ENCODE peak calls at places on chromosomes 5 and 9, in seven cellular contexts. A is HCT116, W is GM12878, M is SK-N-SH, E is K562, N is H1, Q is HepG2. F is an unnamed sample.

GRCh38 chr5:135341696-135342095 is 57.3 kb downstream of the MACROH2A1 start:
- DNase-seq in A (no peak), W (no peak), M (no peak), E (no peak), N (no peak), Q (no peak), F (no peak)

GRCh38 chr9:87868635-87869034 is 14.0 kb upstream of the SPATA31E1 start:
- DNase-seq in A (no peak), W (no peak), M (no peak), E (no peak), N (no peak), Q (no peak), F (no peak)

GRCh38 chr9:21097817-21098216 is 20.1 kb upstream of the IFNB1 start:
- DNase-seq in A (no peak), W (no peak), M (no peak), E (no peak), N (no peak), Q (no peak), F (no peak)

GRCh38 chr5:55173696-55174101 is 722 bp upstream of the CDC20B start:
- DNase-seq in A (no peak), W (no peak), M (peak), E (no peak), N (no peak), Q (no peak), F (no peak)

GRCh38 chr9:95480346-95480745 is 36.4 kb downstream of the PTCH1 start:
- DNase-seq in A (no peak), W (no peak), M (no peak), E (no peak), N (no peak), Q (no peak), F (no peak)

GRCh38 chr5:178273041-178273440 is 40.4 kb upstream of the PHYKPL start:
- DNase-seq in A (no peak), W (no peak), M (no peak), E (no peak), N (no peak), Q (no peak), F (no peak)

GRCh38 chr5:95924720-95925119 is 36.9 kb downstream of the ELL2 start:
- DNase-seq in A (no peak), W (no peak), M (no peak), E (no peak), N (no peak), Q (peak), F (no peak)

GRCh38 chr9:72442212-72442607 is 77.2 kb upstream of the ZFAND5 start:
- DNase-seq in A (peak), W (no peak), M (no peak), E (no peak), N (no peak), Q (peak), F (no peak)

GRCh38 chr5:37248387-37248969 is 698 bp downstream of the CPLANE1 start:
- DNase-seq in A (no peak), W (peak), M (peak), E (no peak), N (no peak), Q (no peak), F (peak)

GRCh38 chr5:33901176-33901575 is 9.4 kb upstream of the ADAMTS12 start:
- DNase-seq in A (no peak), W (no peak), M (no peak), E (no peak), N (no peak), Q (no peak), F (no peak)

GRCh38 chr5:131628990-131629389 is 6.0 kb downstream of the RAPGEF6 start:
- DNase-seq in A (no peak), W (no peak), M (no peak), E (no peak), N (no peak), Q (no peak), F (no peak)

GRCh38 chr9:105063665-105064247 is 135.8 kb upstream of the ABCA1 start:
- DNase-seq in A (no peak), W (no peak), M (no peak), E (no peak), N (no peak), Q (peak), F (no peak)

GRCh38 chr9:97895695-97896332 is 26.5 kb downstream of the TRMO start:
- DNase-seq in A (peak), W (no peak), M (no peak), E (peak), N (peak), Q (peak), F (peak)

GRCh38 chr9:112360047-112360804 is 19.7 kb upstream of the HSDL2 start:
- DNase-seq in A (no peak), W (no peak), M (no peak), E (no peak), N (no peak), Q (no peak), F (no peak)

GRCh38 chr5:69368458-69369368 is 607 bp downstream of the AK6 start:
- DNase-seq in A (peak), W (no peak), M (peak), E (peak), N (no peak), Q (peak), F (no peak)

GRCh38 chr9:131801811-131802210 is 61.9 kb upstream of the RAPGEF1 start:
- DNase-seq in A (no peak), W (no peak), M (no peak), E (no peak), N (no peak), Q (no peak), F (no peak)

GRCh38 chr9:82332018-82332773 is 343.6 kb downstream of the SPATA31D1 start:
- DNase-seq in A (no peak), W (no peak), M (no peak), E (no peak), N (no peak), Q (no peak), F (peak)

GRCh38 chr9:108209132-108209700 is 646.6 kb downstream of the ACTL7B start:
- DNase-seq in A (no peak), W (no peak), M (no peak), E (no peak), N (no peak), Q (no peak), F (no peak)

GRCh38 chr5:124071039-124071438 is 559.1 kb downstream of the CSNK1G3 start:
- DNase-seq in A (no peak), W (no peak), M (no peak), E (no peak), N (no peak), Q (no peak), F (no peak)

GRCh38 chr5:148910686-148911361 is 84.4 kb downstream of the ADRB2 start:
- DNase-seq in A (peak), W (no peak), M (no peak), E (no peak), N (no peak), Q (no peak), F (no peak)

GRCh38 chr5:78003442-78003841 is 227.3 kb upstream of the TBCA start:
- DNase-seq in A (no peak), W (no peak), M (no peak), E (no peak), N (no peak), Q (no peak), F (no peak)

GRCh38 chr5:40401281-40401680 is 278.4 kb upstream of the PTGER4 start:
- DNase-seq in A (no peak), W (no peak), M (no peak), E (no peak), N (no peak), Q (no peak), F (no peak)

GRCh38 chr9:13443380-13444271 is 164.1 kb upstream of the MPDZ start:
- DNase-seq in A (no peak), W (no peak), M (no peak), E (no peak), N (no peak), Q (no peak), F (peak)

GRCh38 chr9:78973906-78974305 is 597.9 kb upstream of the TLE4 start:
- DNase-seq in A (no peak), W (no peak), M (no peak), E (no peak), N (no peak), Q (no peak), F (no peak)

GRCh38 chr5:120463991-120464626 is at the start of gene PRR16:
- DNase-seq in A (no peak), W (no peak), M (peak), E (peak), N (peak), Q (no peak), F (peak)

GRCh38 chr5:178113141-178113787 is at the start of gene N4BP3:
- DNase-seq in A (peak), W (no peak), M (peak), E (peak), N (peak), Q (no peak), F (peak)

GRCh38 chr5:126594676-126595485 is at the start of gene ALDH7A1:
- DNase-seq in A (peak), W (no peak), M (peak), E (peak), N (peak), Q (peak), F (peak)

GRCh38 chr5:138611295-138612220 is 36.4 kb upstream of the HSPA9 start:
- DNase-seq in A (no peak), W (no peak), M (peak), E (peak), N (peak), Q (no peak), F (no peak)

GRCh38 chr9:69186841-69187611 is 12.9 kb downstream of the TJP2 start:
- DNase-seq in A (no peak), W (no peak), M (no peak), E (no peak), N (no peak), Q (no peak), F (no peak)

GRCh38 chr5:57650360-57651069 is 167.9 kb upstream of the ACTBL2 start:
- DNase-seq in A (peak), W (peak), M (peak), E (peak), N (peak), Q (peak), F (peak)

GRCh38 chr5:124713595-124713994 is 32.8 kb downstream of the ZNF608 start:
- DNase-seq in A (no peak), W (no peak), M (no peak), E (no peak), N (no peak), Q (no peak), F (no peak)

GRCh38 chr9:10562581-10563343 is 50.0 kb downstream of the PTPRD start:
- DNase-seq in A (no peak), W (no peak), M (no peak), E (no peak), N (no peak), Q (no peak), F (no peak)

GRCh38 chr9:6000955-6001354 is 14.5 kb downstream of the RANBP6 start:
- DNase-seq in A (no peak), W (no peak), M (no peak), E (no peak), N (no peak), Q (no peak), F (no peak)
- TF ChIP-seq JUND in A (no peak), W (no peak), M (no peak), E (no peak), N (no peak), Q (no peak), F (no peak)

GRCh38 chr9:137298983-137299521 is 3.0 kb downstream of the NRARP start:
- DNase-seq in A (no peak), W (no peak), M (no peak), E (no peak), N (no peak), Q (no peak), F (peak)

GRCh38 chr9:137299938-137300337 is 2.1 kb downstream of the NRARP start:
- DNase-seq in A (no peak), W (no peak), M (no peak), E (no peak), N (peak), Q (no peak), F (peak)

GRCh38 chr9:137301086-137301947 is 754 bp downstream of the NRARP start:
- DNase-seq in A (peak), W (no peak), M (peak), E (peak), N (peak), Q (no peak), F (peak)

GRCh38 chr9:137302176-137303030 is at the start of gene NRARP:
- DNase-seq in A (peak), W (no peak), M (peak), E (peak), N (peak), Q (no peak), F (peak)

DNA sequence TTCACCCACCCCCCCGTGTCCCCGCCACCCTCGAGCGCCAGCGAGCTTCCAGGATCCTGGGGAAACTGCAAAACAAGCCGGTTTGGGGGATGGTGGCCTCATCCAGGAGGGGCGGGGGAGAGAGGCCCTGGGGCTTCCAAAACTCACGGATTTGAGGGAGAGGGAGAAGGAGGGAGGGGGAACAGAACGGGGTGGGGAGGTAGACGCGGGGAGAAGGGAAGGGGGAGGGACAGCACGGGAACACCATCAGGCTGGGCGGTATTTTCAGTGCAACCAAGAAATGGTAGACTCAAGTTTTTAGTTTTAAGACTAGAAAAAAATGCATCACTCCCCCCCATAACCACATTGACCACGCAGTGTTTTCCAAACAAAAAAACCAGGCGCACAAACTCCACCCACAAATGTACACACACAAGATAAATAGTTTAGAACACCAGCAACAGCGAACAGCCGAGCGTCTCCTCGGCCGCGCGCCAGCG is 1.4 kb downstream of the NRARP start:
- DNase-seq in A (no peak), W (no peak), M (peak), E (peak), N (peak), Q (no peak), F (peak)
- TF ChIP-seq JUND in A (no peak), W (no peak), M (no peak), E (no peak), N (no peak), Q (no peak), F (no peak)

GRCh38 chr5:141001854-141002666 is 35.8 kb downstream of the PCDHAC2 start:
- DNase-seq in A (peak), W (no peak), M (peak), E (no peak), N (peak), Q (no peak), F (no peak)

GRCh38 chr5:141003026-141003425 is 36.8 kb downstream of the PCDHAC2 start:
- DNase-seq in A (no peak), W (no peak), M (no peak), E (no peak), N (no peak), Q (no peak), F (no peak)

GRCh38 chr5:141001466-141001853 is 35.2 kb downstream of the PCDHAC2 start:
- DNase-seq in A (peak), W (no peak), M (peak), E (no peak), N (peak), Q (no peak), F (no peak)

GRCh38 chr5:141002667-141002965 is 36.3 kb downstream of the PCDHAC2 start:
- DNase-seq in A (no peak), W (no peak), M (no peak), E (no peak), N (no peak), Q (no peak), F (no peak)

GRCh38 chr5:141003791-141004601 is 37.7 kb downstream of the PCDHAC2 start:
- DNase-seq in A (peak), W (no peak), M (peak), E (no peak), N (peak), Q (no peak), F (peak)
- TF ChIP-seq JUND in A (peak), W (no peak), M (no peak), E (no peak), N (peak), Q (no peak), F (no peak)

GRCh38 chr5:27908341-27908740 is 870.0 kb upstream of the CDH9 start:
- DNase-seq in A (no peak), W (no peak), M (no peak), E (no peak), N (no peak), Q (no peak), F (no peak)

GRCh38 chr5:27911216-27911615 is 872.8 kb upstream of the CDH9 start:
- DNase-seq in A (no peak), W (no peak), M (no peak), E (no peak), N (no peak), Q (peak), F (no peak)

GRCh38 chr5:27906911-27907590 is 868.7 kb upstream of the CDH9 start:
- DNase-seq in A (no peak), W (no peak), M (no peak), E (no peak), N (no peak), Q (peak), F (no peak)

GRCh38 chr5:27900761-27901160 is 862.4 kb upstream of the CDH9 start:
- DNase-seq in A (no peak), W (no peak), M (no peak), E (no peak), N (no peak), Q (no peak), F (no peak)

DNA sequence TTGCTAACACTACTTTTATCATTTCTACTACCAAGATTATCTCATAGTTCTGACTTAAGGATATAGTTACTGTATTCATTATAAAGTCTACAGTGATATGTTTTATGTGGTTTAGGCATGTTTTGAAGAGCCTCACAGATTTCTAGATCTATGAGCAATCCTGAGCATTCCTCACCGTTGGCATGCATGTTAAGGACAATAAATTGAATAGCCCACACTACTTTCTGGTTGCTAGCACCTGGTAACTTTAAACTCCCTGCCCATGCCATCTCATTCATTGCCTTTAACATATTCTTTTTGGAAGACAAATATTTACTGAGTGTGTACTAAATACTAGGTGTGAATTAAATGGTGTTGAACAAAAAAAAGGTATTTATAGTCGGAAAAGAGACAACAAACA is 868.1 kb upstream of the CDH9 start:
- DNase-seq in A (no peak), W (no peak), M (no peak), E (no peak), N (no peak), Q (no peak), F (no peak)
- TF ChIP-seq JUND in A (no peak), W (no peak), M (no peak), E (no peak), N (no peak), Q (no peak), F (no peak)

DNA sequence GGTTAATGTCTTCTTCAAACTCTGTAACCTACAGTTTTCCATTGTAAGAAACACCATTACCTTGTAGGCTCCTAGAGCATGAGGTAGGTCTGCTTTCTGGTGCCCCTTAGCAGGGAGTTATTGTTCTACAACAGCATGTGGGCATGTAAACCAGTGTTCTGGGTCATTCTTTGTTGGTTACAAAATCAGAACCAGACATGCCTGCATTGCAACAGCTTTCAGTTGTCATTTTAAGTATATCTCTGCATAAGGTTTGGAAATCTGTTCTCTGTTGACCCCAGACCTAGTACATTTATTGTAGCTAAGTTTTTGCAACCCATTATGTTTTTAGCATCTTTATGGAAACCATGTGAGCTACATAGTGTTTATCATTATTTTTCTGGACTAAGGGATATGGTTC is 10.9 kb downstream of the RGMB start:
- DNase-seq in A (no peak), W (no peak), M (no peak), E (no peak), N (no peak), Q (no peak), F (no peak)
- TF ChIP-seq JUND in A (no peak), W (no peak), M (no peak), E (no peak), N (no peak), Q (no peak), F (no peak)

DNA sequence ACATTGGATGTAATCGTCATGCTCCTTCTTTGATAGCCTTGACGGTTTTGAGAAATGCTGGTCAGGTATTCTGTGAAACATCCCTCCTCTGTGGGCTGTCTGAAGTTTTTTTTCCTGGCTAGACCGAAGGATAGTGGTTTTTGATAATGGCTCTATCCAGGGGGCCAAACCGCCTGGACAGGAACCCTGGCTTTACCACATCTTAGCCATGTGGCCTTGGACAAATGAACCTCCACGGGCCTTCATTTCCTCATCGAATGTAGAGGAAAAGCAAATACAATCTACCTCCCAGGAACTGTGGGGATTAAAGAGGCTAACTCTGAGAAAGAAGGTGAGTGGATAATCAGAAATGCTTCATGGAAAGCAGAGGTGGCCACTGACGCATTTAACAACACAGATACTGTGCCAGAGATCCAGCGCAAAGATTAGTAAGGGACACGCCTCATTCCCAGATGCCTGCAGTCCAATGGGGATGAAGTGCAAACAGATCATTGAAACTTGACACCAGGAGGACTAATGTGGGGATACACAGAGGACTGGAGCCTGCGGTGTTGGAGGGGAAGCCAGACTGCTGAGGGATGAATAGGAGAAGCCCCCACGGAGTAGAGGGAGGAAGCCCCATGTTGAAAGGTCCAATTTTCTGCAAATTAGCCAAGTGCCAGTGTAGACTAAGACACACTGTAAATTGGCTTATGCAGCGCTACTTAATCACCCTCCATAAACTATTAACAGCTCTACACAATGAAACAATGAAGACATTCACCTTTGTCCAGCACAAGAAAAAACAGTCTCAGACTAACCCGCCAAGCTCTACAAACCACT is 41.6 kb downstream of the MYO10 start:
- DNase-seq in A (peak), W (no peak), M (no peak), E (no peak), N (no peak), Q (peak), F (peak)
- TF ChIP-seq JUND in A (peak), W (no peak), M (peak), E (peak), N (no peak), Q (no peak), F (no peak)